ENCODE peak calls at places on chromosomes 7 and 10, in four cellular contexts. One of them, this sample, is unnamed.
A peak's percentile ranks its signal among the peaks of the same experiment; 100 is the strongest.

GRCh38 chr10:58341422-58341821 is 6.6 kb downstream of the UBE2D1 start:
- DNase-seq in H9: no peak
- DNase-seq in tibial nerve: no peak
- DNase-seq in DND-41: no peak
- DNase-seq in this sample: no peak

GRCh38 chr10:99973190-99973589 is 36.6 kb downstream of the DNMBP start:
- DNase-seq in tibial nerve: no peak
- DNase-seq in DND-41: no peak
- DNase-seq in H9: no peak
- DNase-seq in this sample: no peak

GRCh38 chr10:75954486-75954885 is 523.1 kb downstream of the LRMDA start:
- DNase-seq in tibial nerve: no peak
- DNase-seq in DND-41: no peak
- DNase-seq in H9: no peak
- DNase-seq in this sample: no peak

GRCh38 chr7:42932861-42933591 is 850 bp downstream of the MRPL32 start:
- DNase-seq in DND-41: peak; percentile 24
- DNase-seq in H9: no peak
- DNase-seq in tibial nerve: no peak
- DNase-seq in this sample: no peak

GRCh38 chr7:2930310-2931033 is 86.4 kb upstream of the GNA12 start:
- DNase-seq in H9: peak; percentile 14
- DNase-seq in tibial nerve: no peak
- DNase-seq in DND-41: no peak
- DNase-seq in this sample: no peak

GRCh38 chr7:4519819-4520520 is 162.1 kb upstream of the FOXK1 start:
- DNase-seq in DND-41: no peak
- DNase-seq in H9: peak; percentile 32
- DNase-seq in tibial nerve: no peak
- DNase-seq in this sample: no peak

GRCh38 chr10:87750817-87751216 is 67.2 kb downstream of the ATAD1 start:
- DNase-seq in tibial nerve: no peak
- DNase-seq in H9: no peak
- DNase-seq in DND-41: no peak
- DNase-seq in this sample: no peak

GRCh38 chr7:104111294-104111693 is 96.5 kb downstream of the ORC5 start:
- DNase-seq in DND-41: no peak
- DNase-seq in tibial nerve: no peak
- DNase-seq in H9: no peak
- DNase-seq in this sample: no peak

GRCh38 chr7:27300401-27300800 is 57.8 kb downstream of the EVX1 start:
- DNase-seq in tibial nerve: no peak
- DNase-seq in H9: no peak
- DNase-seq in DND-41: no peak
- DNase-seq in this sample: no peak

GRCh38 chr10:118412132-118412531 is 70.0 kb upstream of the FAM204A start:
- DNase-seq in DND-41: no peak
- DNase-seq in H9: no peak
- DNase-seq in tibial nerve: no peak
- DNase-seq in this sample: no peak

GRCh38 chr10:31350891-31351290 is 31.9 kb downstream of the ZEB1 start:
- DNase-seq in H9: no peak
- DNase-seq in DND-41: no peak
- DNase-seq in tibial nerve: no peak
- DNase-seq in this sample: no peak

GRCh38 chr7:149196151-149196704 is 882 bp downstream of the ZNF282 start:
- DNase-seq in DND-41: peak; percentile 42
- DNase-seq in tibial nerve: no peak
- DNase-seq in H9: no peak
- DNase-seq in this sample: no peak

GRCh38 chr7:66894463-66895080 is 26.5 kb upstream of the TMEM248 start:
- DNase-seq in H9: peak; percentile 74
- DNase-seq in tibial nerve: no peak
- DNase-seq in DND-41: peak; percentile 21
- DNase-seq in this sample: no peak

DNA sequence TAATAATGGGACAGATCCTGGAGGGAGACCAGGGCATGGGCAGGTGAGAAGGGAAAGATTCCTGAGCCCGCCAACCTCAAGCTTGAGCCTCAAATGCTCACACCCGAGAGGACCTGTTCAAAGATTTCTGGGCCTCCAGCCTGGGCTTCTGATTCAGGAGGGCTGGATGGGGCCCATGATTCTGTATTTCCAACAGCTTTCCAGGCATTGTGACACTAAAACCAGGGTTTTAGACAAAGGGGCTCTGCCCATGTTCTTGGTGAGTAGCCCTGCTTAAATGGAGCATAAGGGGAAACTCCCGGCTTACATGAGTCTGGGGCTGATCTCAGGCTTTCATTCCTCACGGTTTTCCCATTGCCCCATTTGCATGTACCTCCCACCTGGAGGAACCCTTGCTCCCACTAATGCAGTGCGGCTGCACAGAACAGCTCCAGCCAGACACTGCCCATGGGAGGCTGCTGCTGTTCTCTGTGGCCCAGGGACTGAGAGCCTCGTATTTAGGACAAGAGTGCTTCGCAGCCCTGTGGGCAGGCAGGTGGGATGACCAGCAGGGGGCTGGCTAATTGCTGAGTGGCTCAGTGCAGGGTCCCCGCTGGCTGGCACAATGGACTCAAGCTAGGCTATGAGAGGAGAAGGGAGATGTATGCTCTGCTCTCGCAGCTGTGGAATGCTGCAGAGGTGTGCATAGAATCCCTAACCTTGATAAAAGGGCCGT is 135.3 kb upstream of the COBL start:
- DNase-seq in tibial nerve: no peak
- DNase-seq in DND-41: no peak
- DNase-seq in H9: peak; percentile 80
- DNase-seq in this sample: no peak
- H3K9me3 ChIP-seq in tibial nerve: no peaks in the 10 kb centered on the region
- H3K9me3 ChIP-seq in DND-41: no peaks in the 10 kb centered on the region
- H3K9me3 ChIP-seq in H9: no peaks in the 10 kb centered on the region
- H3K9me3 ChIP-seq in this sample: no peaks in the 10 kb centered on the region

GRCh38 chr7:157501576-157501975 is 164.8 kb downstream of the DNAJB6 start:
- DNase-seq in DND-41: no peak
- DNase-seq in tibial nerve: no peak
- DNase-seq in H9: peak; percentile 10
- DNase-seq in this sample: no peak
- H3K9me3 ChIP-seq in DND-41: peaks cover 2% of the 10 kb centered on the region
- H3K9me3 ChIP-seq in tibial nerve: peaks cover 28% of the 10 kb centered on the region
- H3K9me3 ChIP-seq in H9: no peaks in the 10 kb centered on the region
- H3K9me3 ChIP-seq in this sample: peaks cover 12% of the 10 kb centered on the region

DNA sequence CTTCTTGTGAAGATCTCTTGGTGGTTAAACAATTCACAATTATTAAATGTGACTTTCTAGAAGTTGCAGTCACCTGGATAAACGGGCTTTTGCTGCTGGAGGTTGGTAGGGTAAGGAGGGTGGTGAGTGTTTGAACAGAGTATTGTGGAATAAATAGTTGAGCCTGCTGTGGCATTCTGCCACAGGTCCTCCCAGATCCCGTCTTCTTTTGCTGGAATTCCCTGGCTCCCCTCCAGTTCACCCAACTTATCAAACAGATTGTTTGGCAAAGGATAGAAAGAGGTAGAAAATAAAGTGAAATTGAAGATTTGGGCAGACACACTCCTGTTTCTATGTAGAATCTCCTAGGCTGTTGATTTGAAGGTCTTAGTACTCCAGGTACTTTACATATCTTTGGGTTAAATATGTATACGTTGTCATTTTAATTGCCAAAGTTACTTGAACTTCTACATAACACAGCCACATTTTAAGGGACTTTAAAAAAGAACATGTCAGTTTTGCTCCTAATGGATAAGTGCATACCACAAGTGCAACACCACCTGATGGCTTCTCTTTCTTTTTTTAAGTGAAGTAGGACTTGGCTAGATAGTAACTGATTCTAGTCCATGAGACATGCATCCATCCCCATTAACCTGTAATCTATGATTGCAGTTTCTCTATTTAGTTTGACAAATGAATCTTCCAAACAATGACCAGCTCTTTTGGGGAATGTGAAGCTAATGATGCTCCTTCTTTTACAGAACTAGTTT is 83.0 kb downstream of the ARL4A start:
- DNase-seq in H9: no peak
- DNase-seq in DND-41: no peak
- DNase-seq in tibial nerve: no peak
- DNase-seq in this sample: no peak
- H3K9me3 ChIP-seq in H9: no peaks in the 10 kb centered on the region
- H3K9me3 ChIP-seq in DND-41: no peaks in the 10 kb centered on the region
- H3K9me3 ChIP-seq in tibial nerve: no peaks in the 10 kb centered on the region
- H3K9me3 ChIP-seq in this sample: no peaks in the 10 kb centered on the region

DNA sequence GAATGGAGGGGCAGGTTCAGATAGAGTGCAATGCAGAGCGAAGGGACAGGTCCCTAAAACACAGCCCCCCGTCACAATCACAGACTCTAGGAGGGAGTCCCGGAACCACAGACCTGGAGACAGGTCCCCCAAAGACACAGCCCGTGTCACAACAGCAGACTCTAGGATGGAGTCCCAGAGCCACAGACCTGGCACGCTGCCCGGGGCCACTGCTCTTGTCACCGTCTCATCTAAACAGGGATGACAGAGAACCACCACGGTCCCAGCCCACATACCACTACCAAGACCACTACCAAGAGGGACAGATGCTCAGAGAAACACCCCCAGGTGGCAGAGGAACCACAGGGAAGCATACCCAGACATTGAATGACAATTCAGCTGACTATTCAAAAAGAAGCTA is 183.9 kb downstream of the TCERG1L start:
- DNase-seq in DND-41: peak; percentile 69
- DNase-seq in H9: no peak
- DNase-seq in tibial nerve: no peak
- DNase-seq in this sample: no peak
- H3K9me3 ChIP-seq in DND-41: peaks cover 3% of the 10 kb centered on the region
- H3K9me3 ChIP-seq in H9: peaks cover 2% of the 10 kb centered on the region
- H3K9me3 ChIP-seq in tibial nerve: peaks cover 5% of the 10 kb centered on the region
- H3K9me3 ChIP-seq in this sample: no peaks in the 10 kb centered on the region

GRCh38 chr10:37488792-37489657 is 363.6 kb downstream of the ANKRD30A start:
- DNase-seq in tibial nerve: no peak
- DNase-seq in DND-41: no peak
- DNase-seq in H9: no peak
- DNase-seq in this sample: no peak

GRCh38 chr10:37490266-37490665 is 364.9 kb downstream of the ANKRD30A start:
- DNase-seq in tibial nerve: no peak
- DNase-seq in DND-41: no peak
- DNase-seq in H9: no peak
- DNase-seq in this sample: no peak

GRCh38 chr10:37495415-37495814 is 362.0 kb downstream of the ZNF248 start:
- DNase-seq in tibial nerve: no peak
- DNase-seq in DND-41: no peak
- DNase-seq in H9: no peak
- DNase-seq in this sample: no peak

DNA sequence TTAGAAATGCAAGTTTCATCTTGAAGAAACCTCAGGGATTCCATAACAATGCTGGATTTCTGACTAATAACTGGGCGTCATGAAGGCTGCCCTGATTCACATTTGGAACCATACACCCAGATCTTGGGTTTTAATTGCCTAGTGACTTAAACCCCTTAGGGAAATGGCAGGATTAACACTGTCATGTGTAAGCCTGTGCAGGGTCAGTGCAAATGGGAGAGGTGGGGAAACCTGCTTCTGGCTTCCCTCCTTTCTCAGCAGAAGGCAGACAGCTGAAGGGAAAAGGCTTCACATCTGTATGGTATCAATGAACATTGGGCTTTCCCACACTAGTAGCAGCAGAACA is 364.2 kb downstream of the ANKRD30A start:
- DNase-seq in H9: no peak
- DNase-seq in tibial nerve: no peak
- DNase-seq in DND-41: no peak
- DNase-seq in this sample: no peak
- H3K9me3 ChIP-seq in H9: peaks cover 42% of the 10 kb centered on the region
- H3K9me3 ChIP-seq in tibial nerve: no peaks in the 10 kb centered on the region
- H3K9me3 ChIP-seq in DND-41: no peaks in the 10 kb centered on the region
- H3K9me3 ChIP-seq in this sample: peaks cover 6% of the 10 kb centered on the region

GRCh38 chr7:100072462-100072861 is 9.1 kb downstream of the ZNF3 start:
- DNase-seq in H9: no peak
- DNase-seq in DND-41: no peak
- DNase-seq in tibial nerve: no peak
- DNase-seq in this sample: no peak

GRCh38 chr7:100066953-100067352 is 14.6 kb downstream of the ZNF3 start:
- DNase-seq in H9: peak; percentile 36
- DNase-seq in DND-41: no peak
- DNase-seq in tibial nerve: no peak
- DNase-seq in this sample: no peak

GRCh38 chr7:100069991-100070390 is 11.5 kb downstream of the ZNF3 start:
- DNase-seq in H9: no peak
- DNase-seq in DND-41: no peak
- DNase-seq in tibial nerve: no peak
- DNase-seq in this sample: no peak

GRCh38 chr7:100075418-100075817 is 6.1 kb downstream of the ZNF3 start:
- DNase-seq in H9: no peak
- DNase-seq in DND-41: no peak
- DNase-seq in tibial nerve: no peak
- DNase-seq in this sample: no peak

DNA sequence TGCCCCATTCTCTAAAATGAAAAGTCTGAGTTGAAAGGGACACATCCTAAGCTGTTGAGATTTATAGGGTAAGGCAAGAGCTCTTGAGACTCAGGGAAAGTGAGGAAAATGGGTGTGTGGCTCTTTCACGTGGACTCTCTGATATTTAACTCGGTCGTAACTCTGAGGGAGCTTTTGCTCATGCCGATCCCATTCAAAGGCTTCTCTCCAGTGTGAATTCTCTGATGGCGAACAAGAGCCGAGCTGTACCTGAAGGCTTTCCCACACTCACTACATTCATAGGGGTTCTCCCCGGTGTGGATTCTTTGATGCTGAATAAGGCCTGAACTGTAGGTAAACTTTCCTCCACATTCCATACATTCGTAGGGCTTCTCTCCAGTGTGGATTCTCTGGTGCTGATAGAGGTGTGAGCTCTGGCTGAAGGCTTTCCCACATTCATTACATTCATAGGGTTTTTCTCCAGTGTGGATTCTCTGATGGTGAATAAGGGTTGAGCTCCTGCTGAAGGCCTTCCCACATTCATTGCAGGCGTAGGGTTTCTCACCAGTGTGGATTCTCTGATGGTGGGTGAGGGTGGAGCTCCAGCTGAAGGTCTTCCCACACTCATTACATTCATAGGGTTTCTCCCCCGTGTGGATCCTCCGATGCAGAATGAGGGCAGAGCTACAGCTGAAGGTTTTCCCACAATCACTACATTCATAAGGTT is 10.4 kb downstream of the ZNF3 start:
- DNase-seq in DND-41: no peak
- DNase-seq in H9: no peak
- DNase-seq in tibial nerve: no peak
- DNase-seq in this sample: no peak
- H3K9me3 ChIP-seq in DND-41: peaks cover 24% of the 10 kb centered on the region
- H3K9me3 ChIP-seq in H9: peaks cover 60% of the 10 kb centered on the region
- H3K9me3 ChIP-seq in tibial nerve: peaks cover 30% of the 10 kb centered on the region
- H3K9me3 ChIP-seq in this sample: peaks cover 31% of the 10 kb centered on the region

GRCh38 chr10:37379991-37380390 is 254.6 kb downstream of the ANKRD30A start:
- DNase-seq in tibial nerve: no peak
- DNase-seq in DND-41: no peak
- DNase-seq in H9: no peak
- DNase-seq in this sample: no peak

GRCh38 chr10:37384923-37385322 is 259.5 kb downstream of the ANKRD30A start:
- DNase-seq in H9: no peak
- DNase-seq in tibial nerve: no peak
- DNase-seq in DND-41: no peak
- DNase-seq in this sample: no peak

GRCh38 chr10:37381271-37381670 is 255.9 kb downstream of the ANKRD30A start:
- DNase-seq in DND-41: no peak
- DNase-seq in H9: no peak
- DNase-seq in tibial nerve: no peak
- DNase-seq in this sample: no peak
- H3K9me3 ChIP-seq in DND-41: no peaks in the 10 kb centered on the region
- H3K9me3 ChIP-seq in H9: peaks cover 68% of the 10 kb centered on the region
- H3K9me3 ChIP-seq in tibial nerve: peaks cover 28% of the 10 kb centered on the region
- H3K9me3 ChIP-seq in this sample: peaks cover 10% of the 10 kb centered on the region

GRCh38 chr7:132181946-132182685 is 394.2 kb downstream of the PLXNA4 start:
- DNase-seq in tibial nerve: no peak
- DNase-seq in DND-41: no peak
- DNase-seq in H9: no peak
- DNase-seq in this sample: no peak
- H3K9me3 ChIP-seq in tibial nerve: peaks cover 11% of the 10 kb centered on the region
- H3K9me3 ChIP-seq in DND-41: peaks cover 4% of the 10 kb centered on the region
- H3K9me3 ChIP-seq in H9: no peaks in the 10 kb centered on the region
- H3K9me3 ChIP-seq in this sample: no peaks in the 10 kb centered on the region

This sample was measured in CD4-positive, alpha-beta T cell.